ENCODE peak calls at places on chromosomes 7 and 10, in nine cellular contexts. Z is pancreas; I is effector memory CD8-positive, alpha-beta T cell; D is HTR-8/SVneo; R is astrocyte; F is activated CD4-positive, alpha-beta T cell treated with anti-CD3 and anti-CD28 coated beads, Interleukin-2, amount 10 ng/mL, durations not matched to agents 7 days and 5 days; E is hepatocyte; Q is tibial artery; X is nucleus accumbens. O is an unnamed sample.

GRCh38 chr10:116980041-116980440 is 24.9 kb downstream of the SHTN1 start:
- DNase-seq in Z (no peak), I (no peak), D (no peak), R (no peak), F (no peak), E (no peak), Q (no peak), X (no peak), O (no peak)

GRCh38 chr7:80186721-80187120 is 52.1 kb downstream of the GNAI1 start:
- DNase-seq in Z (no peak), I (no peak), D (no peak), R (peak), F (no peak), E (no peak), Q (no peak), X (no peak), O (no peak)

GRCh38 chr10:30893208-30893607 is 138.5 kb downstream of the ZNF438 start:
- DNase-seq in Z (no peak), I (no peak), D (no peak), R (no peak), F (no peak), E (no peak), Q (no peak), X (no peak), O (no peak)

GRCh38 chr10:49615721-49616120 is 1.9 kb downstream of the CHAT start:
- DNase-seq in Z (no peak), I (no peak), D (no peak), R (no peak), F (no peak), E (no peak), Q (peak), X (no peak), O (no peak)

GRCh38 chr7:158614695-158615094 is 27.1 kb upstream of the PTPRN2 start:
- DNase-seq in Z (no peak), I (no peak), D (no peak), R (peak), F (no peak), E (no peak), Q (no peak), X (no peak), O (no peak)

GRCh38 chr7:30308392-30308791 is 24.0 kb downstream of the ZNRF2 start:
- DNase-seq in Z (no peak), I (no peak), D (no peak), R (no peak), F (no peak), E (no peak), Q (no peak), X (no peak), O (no peak)

GRCh38 chr10:23330953-23331352 is 13.6 kb downstream of the C10orf67 start:
- DNase-seq in Z (no peak), I (no peak), D (no peak), R (no peak), F (no peak), E (no peak), Q (no peak), X (no peak), O (no peak)

GRCh38 chr7:45021604-45022296 is 21.7 kb downstream of the CCM2 start:
- DNase-seq in Z (no peak), I (no peak), D (no peak), R (peak), F (no peak), E (no peak), Q (peak), X (no peak), O (no peak)

GRCh38 chr7:130723784-130724183 is 10.2 kb downstream of the KLF14 start:
- DNase-seq in Z (no peak), I (no peak), D (no peak), R (peak), F (no peak), E (no peak), Q (no peak), X (no peak), O (no peak)

GRCh38 chr7:148556892-148557291 is 33.7 kb upstream of the C7orf33 start:
- DNase-seq in Z (no peak), I (no peak), D (no peak), R (no peak), F (no peak), E (no peak), Q (no peak), X (no peak), O (no peak)

GRCh38 chr10:22491931-22492615 is 146.8 kb downstream of the SPAG6 start:
- DNase-seq in Z (no peak), I (peak), D (no peak), R (no peak), F (peak), E (no peak), Q (no peak), X (no peak), O (peak)

O was measured in Jurkat, Clone E6-1.